ENCODE peak calls at places on chromosomes 12 and 14, in ten cellular contexts. J is WTC11, P is mucosa of descending colon, Y is stomach, Q is tibial artery, F is fibroblast of the aortic adventitia, V is tibial nerve, A is uterus, S is lung, Z is omental fat pad. E is an unnamed sample.

GRCh38 chr12:127829974-127830543 is 436.9 kb upstream of the TMEM132C start:
- DNase-seq in A (no peak), S (no peak), P (no peak), J (no peak), V (no peak), Q (no peak), Z (no peak), F (no peak), Y (no peak), E (no peak)

GRCh38 chr12:122793685-122794106 is 19.3 kb downstream of the CCDC62 start:
- DNase-seq in P (no peak), Y (no peak), J (no peak), F (peak), A (no peak), S (no peak), V (no peak), Q (no peak), Z (no peak), E (peak)

GRCh38 chr14:75001899-75002298 is 822 bp upstream of the EIF2B2 start:
- DNase-seq in Y (no peak), S (no peak), J (no peak), Q (no peak), A (no peak), F (no peak), V (no peak), Z (no peak), P (no peak), E (no peak)

GRCh38 chr12:58364389-58365086 is 423.2 kb downstream of the ATP23 start:
- DNase-seq in J (no peak), Y (no peak), A (no peak), V (no peak), S (no peak), Q (no peak), P (no peak), Z (no peak), F (peak), E (no peak)

GRCh38 chr14:106831322-106831720 is 1304.9 kb downstream of the TMEM121 start:
- DNase-seq in V (no peak), Q (no peak), Y (no peak), F (no peak), P (peak), Z (no peak), S (no peak), J (peak), A (no peak), E (peak)

GRCh38 chr12:75690556-75690955 is 179.1 kb upstream of the KRR1 start:
- DNase-seq in V (no peak), P (no peak), Y (no peak), Z (no peak), A (no peak), S (no peak), J (no peak), Q (no peak), F (peak), E (no peak)

GRCh38 chr14:95295600-95296376 is 23.9 kb downstream of the CLMN start:
- DNase-seq in J (no peak), V (no peak), Y (no peak), F (no peak), Q (peak), Z (no peak), A (no peak), P (no peak), S (no peak), E (no peak)

GRCh38 chr12:79844693-79845092 is 90.2 kb downstream of the PPP1R12A start:
- DNase-seq in Y (no peak), J (no peak), S (no peak), Z (no peak), V (no peak), Q (no peak), P (no peak), A (no peak), F (peak), E (no peak)

GRCh38 chr14:75842624-75843023 is 139.2 kb downstream of the TGFB3 start:
- DNase-seq in S (no peak), F (no peak), P (no peak), J (no peak), V (no peak), Z (no peak), A (no peak), Y (no peak), Q (no peak), E (no peak)

GRCh38 chr12:91216871-91217270 is 34.3 kb upstream of the DCN start:
- DNase-seq in Y (no peak), Q (no peak), S (no peak), F (no peak), V (no peak), J (no peak), Z (no peak), P (no peak), A (no peak), E (no peak)

GRCh38 chr14:28774764-28775738 is 8.5 kb downstream of the FOXG1 start:
- DNase-seq in F (no peak), V (no peak), J (no peak), Q (no peak), A (no peak), Z (no peak), P (no peak), Y (no peak), S (no peak), E (no peak)

GRCh38 chr12:98154850-98155249 is 360.5 kb upstream of the TMPO start:
- DNase-seq in F (no peak), J (peak), Q (no peak), S (no peak), V (no peak), P (no peak), A (no peak), Z (no peak), Y (no peak), E (peak)

GRCh38 chr12:51000245-51000644 is 25.9 kb downstream of the SLC11A2 start:
- DNase-seq in A (no peak), V (no peak), P (no peak), F (peak), J (no peak), S (no peak), Y (no peak), Z (no peak), Q (no peak), E (no peak)

DNA sequence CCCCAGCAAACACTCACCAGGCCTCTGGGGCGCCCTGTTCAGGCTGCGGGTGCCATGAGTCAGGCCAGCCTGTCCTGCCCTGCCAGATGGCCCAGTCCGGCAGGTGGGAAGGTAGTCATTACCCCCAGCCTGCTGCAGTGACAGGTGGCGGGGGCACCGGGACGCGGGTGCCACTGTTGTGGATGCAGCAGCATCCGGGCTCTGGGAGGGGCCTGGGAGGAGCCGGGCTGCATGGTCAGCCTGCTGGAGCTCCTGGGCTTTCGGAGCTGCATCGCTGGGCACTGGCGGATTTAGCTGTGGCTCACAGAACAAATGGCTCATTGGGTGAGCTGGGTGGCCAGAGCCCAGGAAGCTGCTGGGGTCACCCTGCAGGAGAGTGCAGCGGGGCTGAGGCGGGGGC is 13.5 kb downstream of the CEP170B start:
- DNase-seq in J (no peak), Y (no peak), S (no peak), A (no peak), P (peak), Q (no peak), Z (no peak), V (no peak), F (no peak), E (no peak)
- TF ChIP-seq CTCF in J (no peak), Y (no peak), S (no peak), A (no peak), P (no peak), Q (no peak), Z (no peak), V (no peak), F (no peak), E (no peak)

GRCh38 chr14:61568572-61569011 is 126.7 kb upstream of the HIF1A start:
- DNase-seq in S (no peak), A (no peak), J (peak), Y (peak), Q (no peak), Z (no peak), V (no peak), P (peak), F (no peak), E (peak)
- TF ChIP-seq CTCF in S (no peak), A (no peak), J (no peak), Y (no peak), Q (no peak), Z (no peak), V (no peak), P (no peak), F (no peak), E (peak)

GRCh38 chr12:2588345-2588744 is 206.4 kb upstream of the FKBP4 start:
- DNase-seq in Y (no peak), P (no peak), A (no peak), Z (no peak), Q (no peak), J (no peak), F (no peak), V (no peak), S (no peak), E (no peak)
- TF ChIP-seq CTCF in Y (no peak), P (no peak), A (no peak), Z (no peak), Q (no peak), J (no peak), F (no peak), V (no peak), S (no peak), E (no peak)

GRCh38 chr12:26058308-26058707 is 66.5 kb downstream of the BHLHE41 start:
- DNase-seq in Z (no peak), A (no peak), P (no peak), Q (no peak), J (no peak), S (no peak), F (no peak), V (no peak), Y (no peak), E (peak)
- TF ChIP-seq CTCF in Z (no peak), A (no peak), P (no peak), Q (no peak), J (no peak), S (no peak), F (no peak), V (no peak), Y (no peak), E (no peak)

GRCh38 chr14:60091550-60092511 is at the start of gene PCNX4:
- DNase-seq in V (peak), Q (peak), S (peak), F (peak), A (peak), J (peak), P (peak), Z (peak), Y (peak), E (peak)
- TF ChIP-seq CTCF in V (peak), Q (no peak), S (no peak), F (no peak), A (no peak), J (no peak), P (no peak), Z (no peak), Y (no peak), E (no peak)

GRCh38 chr14:68842298-68842697 is 49.4 kb upstream of the ZFP36L1 start:
- DNase-seq in A (peak), J (no peak), F (no peak), S (peak), Q (no peak), V (no peak), Y (no peak), P (no peak), Z (no peak), E (no peak)

GRCh38 chr14:68846466-68846865 is 53.6 kb upstream of the ZFP36L1 start:
- DNase-seq in Z (no peak), Y (no peak), A (no peak), F (no peak), Q (no peak), P (no peak), S (peak), V (no peak), J (no peak), E (no peak)

GRCh38 chr14:68841030-68841809 is 48.4 kb upstream of the ZFP36L1 start:
- DNase-seq in F (peak), Y (no peak), J (no peak), Q (no peak), S (peak), P (no peak), V (no peak), Z (no peak), A (no peak), E (no peak)

GRCh38 chr14:68844210-68844545 is 51.3 kb upstream of the ZFP36L1 start:
- DNase-seq in Q (no peak), F (no peak), P (no peak), Y (no peak), A (no peak), V (no peak), Z (no peak), J (no peak), S (peak), E (no peak)

GRCh38 chr14:68843471-68844209 is 50.8 kb upstream of the ZFP36L1 start:
- DNase-seq in V (peak), Z (peak), P (peak), A (peak), S (peak), Q (peak), F (peak), Y (peak), J (peak), E (peak)
- TF ChIP-seq CTCF in V (peak), Z (peak), P (peak), A (peak), S (peak), Q (peak), F (peak), Y (peak), J (peak), E (peak)

DNA sequence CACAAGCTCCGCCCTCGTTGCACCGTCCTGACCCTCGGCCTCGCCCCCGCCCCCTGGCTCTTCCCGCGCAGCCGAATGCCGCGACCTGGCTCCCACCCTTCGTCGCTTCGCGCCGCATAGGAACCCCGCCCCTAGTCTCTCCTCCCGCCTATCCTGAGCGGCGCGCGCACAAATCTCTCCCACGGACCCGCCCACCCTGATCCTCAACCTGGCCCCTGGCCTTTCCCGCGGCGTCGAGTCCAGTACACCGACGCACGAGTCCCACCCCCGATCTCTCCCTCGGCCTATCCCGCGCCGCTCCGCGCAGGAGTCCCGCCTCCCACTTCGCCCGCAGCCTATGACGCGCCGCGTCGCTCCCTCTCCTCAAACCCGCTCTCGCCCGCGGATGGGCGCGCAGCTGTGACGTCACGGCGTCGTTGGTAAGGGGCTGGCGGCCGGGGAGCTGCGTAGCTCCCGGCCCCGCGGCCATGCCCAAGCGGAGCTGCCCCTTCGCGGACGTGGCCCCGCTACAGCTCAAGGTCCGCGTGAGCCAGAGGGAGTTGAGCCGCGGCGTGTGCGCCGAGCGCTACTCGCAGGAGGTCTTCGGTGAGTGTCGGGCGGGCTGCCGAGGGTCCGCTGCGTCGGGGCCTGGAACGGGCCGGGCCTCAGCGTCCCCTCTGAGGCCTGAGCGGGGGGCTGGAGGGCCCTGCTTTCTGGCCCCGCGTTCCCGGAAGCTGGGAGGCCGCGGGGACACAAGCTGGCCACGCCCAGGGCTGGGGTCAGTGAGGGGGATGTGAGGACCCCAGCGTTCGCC is at the start of gene SIVA1:
- DNase-seq in Z (peak), F (peak), S (peak), A (peak), J (peak), Q (peak), V (peak), Y (peak), P (peak), E (peak)
- TF ChIP-seq CTCF in Z (no peak), F (no peak), S (no peak), A (no peak), J (no peak), Q (no peak), V (peak), Y (no peak), P (no peak), E (no peak)

GRCh38 chr14:69865701-69866365 is 13.4 kb upstream of the SMOC1 start:
- DNase-seq in P (no peak), J (no peak), Z (no peak), S (no peak), A (no peak), Q (no peak), V (no peak), F (no peak), Y (no peak), E (no peak)

GRCh38 chr14:69860221-69860620 is 19.0 kb upstream of the SMOC1 start:
- DNase-seq in F (no peak), J (no peak), P (no peak), Z (no peak), Q (no peak), S (no peak), V (no peak), Y (no peak), A (no peak), E (no peak)

GRCh38 chr14:69859591-69859990 is 19.6 kb upstream of the SMOC1 start:
- DNase-seq in V (no peak), A (no peak), F (no peak), P (no peak), Q (no peak), J (no peak), Y (no peak), S (no peak), Z (no peak), E (no peak)

GRCh38 chr14:69861170-69861569 is 18.0 kb upstream of the SMOC1 start:
- DNase-seq in Z (no peak), Q (no peak), P (no peak), F (no peak), J (no peak), V (no peak), A (no peak), Y (no peak), S (no peak), E (no peak)

DNA sequence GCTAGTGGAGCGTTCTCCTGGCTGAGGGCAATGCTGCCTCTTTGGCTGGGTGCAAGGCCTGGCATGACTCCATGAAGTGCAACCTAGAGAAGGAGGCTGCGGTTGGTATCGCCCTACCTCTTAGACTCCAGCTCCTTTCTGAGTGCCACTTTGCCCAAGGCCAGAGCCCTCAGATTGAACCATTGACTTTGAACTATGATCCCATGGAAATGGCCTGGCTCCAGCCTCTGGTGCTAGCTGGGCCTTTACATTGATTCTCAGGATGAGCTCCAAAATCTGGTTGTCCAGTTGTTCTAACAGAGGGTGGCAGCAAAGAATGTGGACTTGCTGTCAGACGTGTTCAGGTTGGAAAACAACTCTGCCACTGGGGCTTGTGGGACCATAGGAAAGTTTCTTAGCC is 16.1 kb upstream of the SMOC1 start:
- DNase-seq in A (no peak), S (no peak), Y (no peak), Q (no peak), Z (no peak), P (no peak), F (no peak), V (no peak), J (no peak), E (no peak)
- TF ChIP-seq CTCF in A (no peak), S (no peak), Y (no peak), Q (no peak), Z (no peak), P (no peak), F (no peak), V (no peak), J (no peak), E (no peak)

DNA sequence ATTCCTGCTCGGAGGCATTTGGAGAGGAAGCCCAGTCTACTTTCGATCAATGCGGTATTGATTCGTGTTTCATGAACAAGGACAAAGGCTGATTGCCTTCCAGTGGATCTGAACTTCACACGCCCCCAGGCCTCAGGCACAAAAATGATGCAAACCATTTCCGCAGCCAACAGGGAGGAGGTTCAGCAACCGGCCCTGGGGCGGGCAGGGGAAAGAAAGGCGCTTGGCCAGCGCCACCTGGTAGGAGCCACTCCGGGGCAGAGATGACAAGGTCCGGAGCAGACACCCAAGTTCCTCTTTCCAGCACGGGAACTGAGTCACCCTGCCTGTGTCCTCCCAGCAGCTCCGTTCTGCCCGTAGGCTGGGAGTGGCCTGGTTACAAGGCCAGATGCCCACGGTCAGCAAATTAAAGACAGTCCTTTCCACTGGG is 136.4 kb downstream of the SCARB1 start:
- DNase-seq in F (peak), Q (peak), V (peak), S (peak), P (peak), J (no peak), A (peak), Y (peak), Z (no peak), E (peak)
- TF ChIP-seq CTCF in F (no peak), Q (no peak), V (no peak), S (no peak), P (no peak), J (no peak), A (no peak), Y (no peak), Z (no peak), E (no peak)

GRCh38 chr12:85310456-85311076 is 30.5 kb downstream of the ALX1 start:
- DNase-seq in S (no peak), Z (no peak), V (no peak), Q (no peak), P (no peak), J (no peak), Y (no peak), A (no peak), F (peak), E (peak)
- TF ChIP-seq CTCF in S (no peak), Z (no peak), V (no peak), Q (peak), P (no peak), J (peak), Y (peak), A (no peak), F (peak), E (peak)